ENCODE peak calls at places on chromosome X, in eight cellular contexts. K is D341Med, O is EH, G is mesothelial cell of epicardium, H is CD14-positive monocyte, C is hippocampal formation, A is AG04449, P is cardiac muscle cell. Z is an unnamed sample.
A peak's percentile ranks its signal among the peaks of the same experiment; 100 is the strongest.

GRCh38 chrX:81120936-81121351 is 80.8 kb downstream of the HMGN5 start:
- DNase-seq in K (peak; percentile 40), O (peak; percentile 57), G (no peak), H (no peak), C (peak; percentile 22), A (peak; percentile 2), P (peak; percentile 58), Z (peak; percentile 72)

GRCh38 chrX:28550331-28550872 is 36.8 kb upstream of the IL1RAPL1 start:
- DNase-seq in K (no peak), O (no peak), G (no peak), H (no peak), C (no peak), A (no peak), P (no peak), Z (peak; percentile 0)

GRCh38 chrX:111360839-111361238 is 51.2 kb downstream of the DCX start:
- DNase-seq in K (no peak), O (no peak), G (no peak), H (no peak), C (no peak), A (no peak), P (no peak), Z (no peak)

GRCh38 chrX:40719218-40719617 is 16.1 kb downstream of the MED14 start:
- DNase-seq in K (no peak), O (peak; percentile 74), G (no peak), H (no peak), C (no peak), A (no peak), P (peak; percentile 8), Z (peak; percentile 64)

GRCh38 chrX:120251471-120252011 is 929 bp downstream of the ZBTB33 start:
- DNase-seq in K (peak; percentile 49), O (peak; percentile 44), G (no peak), H (peak; percentile 40), C (peak; percentile 19), A (no peak), P (peak; percentile 46), Z (peak; percentile 50)

GRCh38 chrX:39675619-39676018 is 422.1 kb downstream of the BCOR start:
- DNase-seq in K (no peak), O (peak; percentile 25), G (no peak), H (no peak), C (no peak), A (no peak), P (peak; percentile 65), Z (peak; percentile 18)

GRCh38 chrX:46831620-46832327 is 5.1 kb upstream of the RP2 start:
- DNase-seq in K (no peak), O (peak; percentile 41), G (no peak), H (no peak), C (no peak), A (no peak), P (peak; percentile 35), Z (peak; percentile 53)

GRCh38 chrX:123833387-123833786 is 26.5 kb upstream of the XIAP start:
- DNase-seq in K (peak; percentile 60), O (peak; percentile 56), G (no peak), H (peak; percentile 51), C (peak; percentile 22), A (no peak), P (peak; percentile 55), Z (peak; percentile 69)

GRCh38 chrX:12970691-12971202 is 4.2 kb upstream of the TMSB4X start:
- DNase-seq in K (no peak), O (peak; percentile 58), G (no peak), H (peak; percentile 65), C (peak; percentile 36), A (no peak), P (peak; percentile 77), Z (peak; percentile 72)

GRCh38 chrX:103910371-103910770 is 52.1 kb upstream of the TMSB15B start:
- DNase-seq in K (no peak), O (no peak), G (no peak), H (no peak), C (no peak), A (no peak), P (no peak), Z (no peak)

GRCh38 chrX:9578083-9578779 is 113.4 kb downstream of the TBL1X start:
- DNase-seq in K (no peak), O (no peak), G (no peak), H (no peak), C (peak; percentile 36), A (no peak), P (peak; percentile 63), Z (no peak)

GRCh38 chrX:45070116-45071007 is 130.3 kb downstream of the DIPK2B start:
- DNase-seq in K (peak; percentile 20), O (peak; percentile 51), G (no peak), H (no peak), C (no peak), A (no peak), P (peak; percentile 69), Z (peak; percentile 52)